ENCODE peak calls at places on chromosomes 5 and 9, in four cellular contexts. Y is HepG2, C is K562, I is GM12878. R is an unnamed sample.

GRCh38 chr5:55096186-55096585 is 6.3 kb upstream of the GZMA start:
- DNase-seq in Y (no peak), C (no peak), I (no peak), R (no peak)

GRCh38 chr9:73137286-73137899 is 14.3 kb upstream of the ANXA1 start:
- DNase-seq in Y (no peak), C (no peak), I (no peak), R (peak)

GRCh38 chr9:72363908-72364678 is 915 bp downstream of the ZFAND5 start:
- DNase-seq in Y (peak), C (peak), I (no peak), R (peak)

GRCh38 chr9:755454-756381 is 85.8 kb upstream of the DMRT1 start:
- DNase-seq in Y (peak), C (no peak), I (no peak), R (peak)

GRCh38 chr5:151225475-151225874 is 1.6 kb upstream of the CCDC69 start:
- DNase-seq in Y (no peak), C (no peak), I (no peak), R (no peak)

GRCh38 chr9:101478444-101478843 is 42.9 kb upstream of the ALDOB start:
- DNase-seq in Y (no peak), C (no peak), I (no peak), R (no peak)

GRCh38 chr5:149404746-149405549 is 25.9 kb upstream of the IL17B start:
- DNase-seq in Y (peak), C (peak), I (no peak), R (peak)

GRCh38 chr5:126455728-126456127 is 32.5 kb downstream of the GRAMD2B start:
- DNase-seq in Y (no peak), C (no peak), I (no peak), R (no peak)

GRCh38 chr5:10902145-10902544 is 141.1 kb upstream of the DAP start:
- DNase-seq in Y (no peak), C (no peak), I (no peak), R (no peak)

GRCh38 chr5:159218595-159219023 is 9.3 kb upstream of the RNF145 start:
- DNase-seq in Y (no peak), C (no peak), I (no peak), R (no peak)

GRCh38 chr9:801399-802071 is 40.0 kb upstream of the DMRT1 start:
- DNase-seq in Y (no peak), C (no peak), I (no peak), R (no peak)

GRCh38 chr9:79300153-79300552 is 271.6 kb upstream of the TLE4 start:
- DNase-seq in Y (no peak), C (no peak), I (no peak), R (no peak)

GRCh38 chr5:39072915-39073758 is 1.1 kb downstream of the RICTOR start:
- DNase-seq in Y (peak), C (peak), I (peak), R (no peak)

GRCh38 chr5:16916262-16916878 is 19.7 kb downstream of the MYO10 start:
- DNase-seq in Y (no peak), C (no peak), I (no peak), R (no peak)

GRCh38 chr5:24819841-24820240 is 175.1 kb upstream of the CDH10 start:
- DNase-seq in Y (no peak), C (no peak), I (no peak), R (no peak)

GRCh38 chr5:170164921-170165320 is 59.2 kb downstream of the FOXI1 start:
- DNase-seq in Y (no peak), C (no peak), I (no peak), R (no peak)

GRCh38 chr9:93022066-93022465 is 36.4 kb upstream of the SUSD3 start:
- DNase-seq in Y (no peak), C (no peak), I (no peak), R (no peak)

GRCh38 chr5:125276121-125276520 is 529.7 kb upstream of the ZNF608 start:
- DNase-seq in Y (no peak), C (no peak), I (no peak), R (no peak)

GRCh38 chr9:104553261-104553660 is 15.7 kb upstream of the OR13C8 start:
- DNase-seq in Y (no peak), C (no peak), I (no peak), R (no peak)

GRCh38 chr9:71835596-71835995 is 67.3 kb upstream of the CEMIP2 start:
- DNase-seq in Y (no peak), C (no peak), I (no peak), R (no peak)

GRCh38 chr5:124909734-124910133 is 163.3 kb upstream of the ZNF608 start:
- DNase-seq in Y (no peak), C (no peak), I (no peak), R (no peak)

GRCh38 chr9:32705059-32705458 is 69.6 kb upstream of the TAF1L start:
- DNase-seq in Y (no peak), C (no peak), I (no peak), R (no peak)

GRCh38 chr5:94240616-94241287 is 377.7 kb downstream of the KIAA0825 start:
- DNase-seq in Y (no peak), C (no peak), I (no peak), R (no peak)

GRCh38 chr9:127802576-127803443 is at the start of gene FPGS:
- DNase-seq in Y (peak), C (peak), I (peak), R (peak)

GRCh38 chr9:318646-319045 is 104.0 kb downstream of the DOCK8 start:
- DNase-seq in Y (no peak), C (no peak), I (no peak), R (no peak)

GRCh38 chr5:115948013-115948605 is 14.2 kb upstream of the LVRN start:
- DNase-seq in Y (no peak), C (no peak), I (no peak), R (no peak)

GRCh38 chr5:169923988-169924387 is 56.3 kb downstream of the INSYN2B start:
- DNase-seq in Y (no peak), C (no peak), I (peak), R (no peak)

GRCh38 chr5:159866093-159866492 is 50.2 kb upstream of the ADRA1B start:
- DNase-seq in Y (no peak), C (no peak), I (no peak), R (no peak)

GRCh38 chr9:121561385-121562222 is 62.0 kb upstream of the GGTA1 start:
- DNase-seq in Y (no peak), C (no peak), I (no peak), R (no peak)

GRCh38 chr9:20358201-20358600 is 264.1 kb downstream of the MLLT3 start:
- DNase-seq in Y (no peak), C (no peak), I (no peak), R (no peak)

GRCh38 chr5:67297802-67298532 is 101.4 kb upstream of the CD180 start:
- DNase-seq in Y (no peak), C (no peak), I (no peak), R (no peak)

GRCh38 chr5:172593721-172594120 is 47.3 kb upstream of the NEURL1B start:
- DNase-seq in Y (no peak), C (no peak), I (no peak), R (no peak)

GRCh38 chr5:10595305-10595677 is 31.4 kb downstream of the ANKRD33B start:
- DNase-seq in Y (no peak), C (no peak), I (no peak), R (no peak)

GRCh38 chr9:37433754-37434435 is 11.4 kb downstream of the GRHPR start:
- DNase-seq in Y (no peak), C (no peak), I (no peak), R (no peak)

GRCh38 chr5:37015795-37016666 is 139.5 kb downstream of the NIPBL start:
- DNase-seq in Y (no peak), C (no peak), I (no peak), R (no peak)

GRCh38 chr5:137199966-137200365 is 299.2 kb downstream of the SPOCK1 start:
- DNase-seq in Y (no peak), C (no peak), I (no peak), R (peak)

GRCh38 chr9:138077898-138078540 is 200.4 kb downstream of the CACNA1B start:
- DNase-seq in Y (no peak), C (no peak), I (no peak), R (no peak)

GRCh38 chr5:93460286-93460685 is 120.7 kb downstream of the NR2F1-AS1 start:
- DNase-seq in Y (no peak), C (no peak), I (no peak), R (no peak)

GRCh38 chr5:124641154-124641792 is 105.2 kb downstream of the ZNF608 start:
- DNase-seq in Y (no peak), C (no peak), I (no peak), R (no peak)

GRCh38 chr9:135239769-135240141 is 152.3 kb downstream of the OLFM1 start:
- DNase-seq in Y (no peak), C (no peak), I (no peak), R (no peak)
- TF ChIP-seq CHD4 in Y (no peak), C (no peak), I (no peak), R (no peak)

GRCh38 chr9:89311346-89312153 is 555 bp downstream of the CKS2 start:
- DNase-seq in Y (no peak), C (no peak), I (no peak), R (no peak)

GRCh38 chr9:89309608-89310485 is 1.1 kb upstream of the CKS2 start:
- DNase-seq in Y (no peak), C (peak), I (no peak), R (no peak)

GRCh38 chr9:89312154-89312616 is 1.2 kb downstream of the CKS2 start:
- DNase-seq in Y (no peak), C (peak), I (no peak), R (peak)

GRCh38 chr9:89310486-89311345 is at the start of gene CKS2:
- DNase-seq in Y (peak), C (peak), I (peak), R (peak)

DNA sequence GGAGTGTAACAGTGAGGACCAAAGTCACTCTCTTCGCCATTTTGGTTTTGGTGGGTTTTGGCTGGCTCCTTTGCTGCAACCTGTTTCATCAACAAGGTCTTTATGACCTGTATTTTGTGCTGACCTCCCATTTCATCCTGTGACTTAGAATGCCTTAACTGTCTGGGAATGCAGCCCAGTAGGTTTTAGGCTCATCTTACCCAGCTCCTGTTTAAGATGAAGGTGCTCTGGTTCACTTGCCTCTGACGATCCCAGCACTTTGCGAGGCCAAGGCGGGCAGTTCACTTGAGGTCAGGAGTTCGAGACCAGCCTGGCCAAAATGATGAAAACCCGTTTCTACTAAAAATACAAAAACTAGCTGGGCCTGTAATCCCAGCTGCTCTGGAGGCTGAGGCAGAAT is 1.8 kb upstream of the CKS2 start:
- DNase-seq in Y (no peak), C (no peak), I (no peak), R (no peak)
- H3K27ac ChIP-seq in Y (no peak), C (peak), I (no peak), R (peak)

GRCh38 chr5:13245982-13246601 is 698.4 kb downstream of the DNAH5 start:
- DNase-seq in Y (no peak), C (no peak), I (no peak), R (no peak)
- TF ChIP-seq MYC in Y (no peak), C (no peak), I (no peak), R (no peak)

DNA sequence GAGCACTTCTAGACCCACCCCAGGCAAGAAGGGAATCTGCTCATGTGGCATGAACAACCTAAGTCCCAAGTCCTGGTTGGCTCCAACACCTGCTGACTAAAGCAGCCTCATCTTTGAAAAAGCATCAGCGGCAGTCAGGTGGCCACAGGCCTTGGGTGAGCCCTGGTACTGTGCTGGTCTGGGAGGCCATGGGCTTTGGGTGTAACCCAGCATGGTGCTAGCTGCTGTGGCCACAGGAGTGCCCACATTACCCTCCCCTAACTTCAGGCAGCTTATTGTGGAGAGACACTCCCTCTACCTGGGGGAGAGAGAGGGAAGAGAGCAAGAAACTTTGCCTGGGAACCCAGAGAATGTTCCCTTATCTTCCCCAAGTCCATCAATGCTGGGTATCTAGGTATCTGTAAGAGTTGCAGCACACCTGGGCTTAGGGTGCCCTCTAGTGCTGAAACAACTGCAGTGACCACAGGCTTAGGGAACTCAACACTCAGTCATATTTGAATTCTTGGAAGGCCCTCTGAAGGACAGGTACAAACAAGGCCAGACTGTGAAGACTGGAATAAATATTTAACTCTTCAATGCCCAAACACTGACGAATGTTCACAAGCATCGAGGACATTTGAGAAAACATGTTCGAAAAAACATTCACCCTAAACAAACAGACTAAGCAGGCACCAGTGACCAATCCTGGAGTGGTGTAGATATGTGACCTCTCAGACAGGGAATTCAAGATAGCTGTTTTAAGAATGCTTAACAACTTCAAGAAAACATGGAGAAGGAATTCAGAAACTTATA is 69.9 kb upstream of the OR2K2 start:
- DNase-seq in Y (peak), C (peak), I (no peak), R (peak)
- TF ChIP-seq CHD4 in Y (no peak), C (no peak), I (no peak), R (no peak)

DNA sequence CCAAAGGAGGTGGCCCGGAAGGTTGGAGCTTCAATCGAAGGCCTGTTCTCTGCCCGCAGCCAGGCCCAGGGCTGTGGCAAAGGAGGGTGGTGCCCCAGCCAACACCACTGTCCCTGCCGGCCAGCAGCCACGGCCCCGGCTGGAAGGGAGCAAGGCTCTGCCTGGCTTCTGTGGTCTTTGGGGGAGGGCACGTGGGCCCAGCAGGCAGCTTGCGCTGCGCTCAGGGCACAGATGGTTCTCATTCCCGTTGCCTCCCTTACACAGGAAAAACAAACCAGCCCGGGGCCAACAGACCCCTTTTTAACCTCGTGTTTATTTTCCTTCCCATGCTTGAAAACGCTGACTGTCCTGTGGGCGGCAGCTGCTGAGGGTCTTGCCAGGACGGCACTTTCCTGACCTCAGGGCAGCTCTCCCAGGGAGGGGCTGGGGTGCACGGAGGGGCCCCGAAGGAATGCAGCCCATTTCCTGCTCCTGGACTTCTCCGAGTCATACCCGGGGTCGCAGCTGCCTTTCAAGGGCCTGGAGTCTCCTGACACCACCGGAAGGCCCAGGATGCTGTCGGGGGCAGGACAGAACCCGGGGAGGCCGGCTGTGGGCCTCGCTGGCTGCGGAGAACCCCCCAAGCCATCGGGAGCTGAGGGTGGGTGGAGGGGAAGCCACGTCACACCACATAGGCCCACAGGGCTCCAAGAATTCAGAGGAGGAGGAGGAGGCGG is 1.1 kb upstream of the GPSM1 start:
- DNase-seq in Y (no peak), C (no peak), I (no peak), R (no peak)
- H3K27ac ChIP-seq in Y (no peak), C (no peak), I (no peak), R (no peak)

GRCh38 chr9:7507026-7507425 is 292.6 kb downstream of the DMAC1 start:
- DNase-seq in Y (no peak), C (no peak), I (no peak), R (no peak)
- TF ChIP-seq MYC in Y (no peak), C (no peak), I (no peak), R (no peak)

DNA sequence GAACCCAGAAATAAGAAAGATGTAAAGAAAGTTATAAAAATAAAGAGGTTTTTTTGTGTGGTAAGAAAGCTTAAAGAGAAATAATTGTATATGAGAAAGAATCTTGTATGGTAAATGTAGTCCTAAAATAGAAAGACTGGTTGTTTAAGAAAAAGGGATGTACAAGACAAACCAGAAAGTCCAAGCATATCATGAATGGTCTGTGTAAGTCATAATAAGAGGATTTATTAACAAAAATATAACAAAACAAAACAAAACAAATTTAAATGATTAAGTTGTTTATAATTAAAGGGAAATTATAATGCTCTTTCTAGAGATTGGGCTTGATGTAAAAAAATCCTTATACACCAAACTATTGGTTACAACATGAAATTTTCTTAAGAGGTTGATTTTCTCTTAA is 590.4 kb upstream of the PTGER4 start:
- DNase-seq in Y (no peak), C (peak), I (no peak), R (peak)
- TF ChIP-seq CHD4 in Y (no peak), C (no peak), I (no peak), R (no peak)

GRCh38 chr9:100375677-100376076 is 22.9 kb upstream of the TEX10 start:
- DNase-seq in Y (peak), C (no peak), I (no peak), R (no peak)

GRCh38 chr9:100372648-100373047 is 19.9 kb upstream of the TEX10 start:
- DNase-seq in Y (no peak), C (no peak), I (no peak), R (no peak)

GRCh38 chr9:100366121-100366520 is 13.4 kb upstream of the TEX10 start:
- DNase-seq in Y (no peak), C (no peak), I (no peak), R (no peak)

GRCh38 chr9:100368672-100369071 is 15.9 kb upstream of the TEX10 start:
- DNase-seq in Y (peak), C (no peak), I (no peak), R (no peak)

DNA sequence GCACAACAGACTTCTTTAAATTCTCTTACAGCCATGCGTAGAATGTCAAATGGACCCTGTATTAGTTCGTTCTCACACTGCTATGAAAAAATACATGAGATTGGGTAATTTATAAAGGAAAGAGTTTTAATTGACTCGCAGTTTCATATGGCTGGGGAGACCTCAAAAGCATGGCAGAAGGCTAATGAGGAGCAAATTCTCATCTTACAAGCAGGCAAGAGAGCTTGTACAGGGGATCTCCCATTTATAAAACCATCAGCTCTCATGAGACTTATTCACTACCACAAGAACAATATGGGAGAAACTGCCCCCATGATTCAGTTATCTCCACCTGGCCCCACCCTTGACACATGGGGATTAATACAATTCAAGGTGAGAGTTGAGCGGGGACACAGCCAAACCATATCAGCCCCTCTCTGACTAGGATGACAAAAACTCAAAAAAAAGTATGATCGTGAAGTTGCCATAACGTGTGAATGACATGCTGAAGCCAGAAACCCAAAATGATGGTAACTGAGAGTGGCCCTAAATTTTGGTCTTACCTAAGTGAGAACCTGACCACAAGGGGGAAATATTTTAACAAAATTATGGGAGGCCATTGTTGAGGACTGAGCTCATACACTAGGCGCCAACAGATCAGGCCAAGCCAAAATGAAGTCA is 17.5 kb upstream of the TEX10 start:
- DNase-seq in Y (no peak), C (peak), I (no peak), R (no peak)
- H3K27ac ChIP-seq in Y (no peak), C (no peak), I (no peak), R (no peak)

GRCh38 chr9:76927540-76928240 is 21.8 kb upstream of the PRUNE2 start:
- DNase-seq in Y (no peak), C (no peak), I (no peak), R (no peak)
- TF ChIP-seq MYC in Y (no peak), C (no peak), I (no peak), R (no peak)